ENCODE peak calls at places on chromosomes 13 and 19, in ten cellular contexts. D is ACHN; J is kidney epithelial cell; B is activated T-cell treated with anti-CD3 and anti-CD28 coated beads for 1 hour; N is substantia nigra; V is activated CD4-positive, CD25-positive, alpha-beta regulatory T cell treated with anti-CD3 and anti-CD28 coated beads, Interleukin-2, amount 50 U/mL, for 16 hours; Q is A549; R is left ventricle myocardium superior; E is RWPE1; W is stimulated activated CD4-positive, alpha-beta T cell treated with anti-CD3 and anti-CD28 coated beads, Interleukin-2, amount 100 ng/mL, for 24 hours. U is an unnamed sample.

GRCh38 chr13:100803091-100803490 is 128.5 kb upstream of the TMTC4 start:
- DNase-seq in V (no peak), E (no peak), N (no peak), Q (no peak), B (no peak), W (no peak), D (no peak), J (no peak), R (no peak), U (no peak)

GRCh38 chr19:13748169-13748884 is 16.0 kb upstream of the MRI1 start:
- DNase-seq in W (peak; percentile 12), B (no peak), D (peak; percentile 35), V (no peak), E (no peak), N (no peak), Q (peak; percentile 44), R (no peak), J (no peak), U (peak; percentile 53)

GRCh38 chr19:46812898-46813569 is 24.6 kb upstream of the SLC1A5 start:
- DNase-seq in W (no peak), D (no peak), B (no peak), E (no peak), R (no peak), N (peak; percentile 4), Q (no peak), J (no peak), V (no peak), U (no peak)

GRCh38 chr13:102650444-102650843 is 44.4 kb downstream of the METTL21C start:
- DNase-seq in B (no peak), D (no peak), W (no peak), V (no peak), E (no peak), R (no peak), N (no peak), J (no peak), Q (no peak), U (no peak)

GRCh38 chr13:54637377-54637776 is 1608.8 kb downstream of the OLFM4 start:
- DNase-seq in E (peak; percentile 35), V (no peak), Q (no peak), N (no peak), B (no peak), W (no peak), R (no peak), J (peak; percentile 19), D (no peak), U (peak; percentile 21)

GRCh38 chr13:114115191-114115671 is 17.2 kb downstream of the RASA3 start:
- DNase-seq in B (no peak), Q (peak; percentile 61), V (no peak), N (no peak), W (peak; percentile 43), R (peak; percentile 63), J (peak; percentile 77), E (peak; percentile 45), D (peak; percentile 74), U (no peak)

GRCh38 chr19:15469513-15470297 is 5.4 kb upstream of the RASAL3 start:
- DNase-seq in J (no peak), W (peak; percentile 46), E (no peak), Q (no peak), D (no peak), R (peak; percentile 40), N (no peak), B (no peak), V (no peak), U (peak; percentile 6)

GRCh38 chr13:40187836-40188591 is 478.4 kb downstream of the FOXO1 start:
- DNase-seq in V (peak; percentile 41), B (peak; percentile 53), W (peak; percentile 57), D (no peak), R (no peak), N (no peak), E (no peak), J (no peak), Q (no peak), U (no peak)

GRCh38 chr19:10305139-10305806 is 4.3 kb downstream of the ZGLP1 start:
- DNase-seq in J (no peak), B (no peak), N (peak; percentile 29), D (no peak), Q (no peak), E (peak; percentile 19), W (no peak), R (no peak), V (no peak), U (no peak)

GRCh38 chr13:110797230-110797877 is 83.9 kb downstream of the ING1 start:
- DNase-seq in E (no peak), Q (no peak), D (no peak), B (no peak), R (no peak), W (no peak), J (no peak), N (no peak), V (no peak), U (no peak)

GRCh38 chr19:8254286-8255001 is 45.3 kb downstream of the CERS4 start:
- DNase-seq in V (no peak), W (no peak), N (no peak), D (no peak), B (no peak), J (no peak), R (peak; percentile 9), E (no peak), Q (no peak), U (no peak)

GRCh38 chr19:40702337-40703012 is 12.0 kb upstream of the NUMBL start:
- DNase-seq in W (no peak), N (no peak), B (no peak), R (peak; percentile 75), D (no peak), J (no peak), E (no peak), Q (peak; percentile 84), V (no peak), U (peak; percentile 76)

GRCh38 chr19:57406516-57407123 is 4.3 kb upstream of the ZNF17 start:
- DNase-seq in B (peak; percentile 55), Q (peak; percentile 46), D (peak; percentile 20), J (no peak), N (peak; percentile 33), E (peak; percentile 69), R (peak; percentile 65), W (peak; percentile 67), V (peak; percentile 31), U (peak; percentile 51)

GRCh38 chr13:113535381-113535781 is 44.9 kb upstream of the DCUN1D2 start:
- DNase-seq in E (no peak), Q (no peak), N (no peak), V (no peak), J (no peak), D (no peak), B (no peak), R (no peak), W (no peak), U (no peak)

GRCh38 chr13:42334329-42334706 is 62.4 kb downstream of the AKAP11 start:
- DNase-seq in V (no peak), Q (no peak), J (no peak), E (no peak), W (no peak), R (no peak), N (no peak), D (no peak), B (no peak), U (no peak)

GRCh38 chr13:44045179-44045562 is 165.5 kb downstream of the LACC1 start:
- DNase-seq in E (no peak), Q (peak; percentile 17), D (no peak), B (no peak), N (peak; percentile 11), V (no peak), W (no peak), R (no peak), J (no peak), U (no peak)

GRCh38 chr19:6212403-6213265 is 67.1 kb downstream of the MLLT1 start:
- DNase-seq in B (no peak), D (no peak), N (no peak), E (no peak), V (no peak), J (no peak), R (no peak), Q (no peak), W (no peak), U (peak; percentile 13)

GRCh38 chr13:61500176-61500575 is 84.5 kb upstream of the PCDH20 start:
- DNase-seq in V (no peak), B (no peak), W (no peak), R (no peak), N (no peak), Q (no peak), J (no peak), D (no peak), E (no peak), U (no peak)

GRCh38 chr13:107252428-107252827 is 684.5 kb upstream of the ARGLU1 start:
- DNase-seq in Q (no peak), N (no peak), V (no peak), W (no peak), J (no peak), E (peak; percentile 9), R (no peak), B (no peak), D (no peak), U (no peak)

GRCh38 chr19:49422407-49423277 is 599 bp downstream of the PTH2 start:
- DNase-seq in R (peak; percentile 71), W (peak; percentile 65), Q (peak; percentile 89), N (no peak), V (no peak), B (no peak), D (no peak), E (no peak), J (no peak), U (peak; percentile 70)

GRCh38 chr19:17125728-17126677 is 50.4 kb downstream of the MYO9B start:
- DNase-seq in B (peak; percentile 59), N (peak; percentile 70), D (no peak), V (peak; percentile 59), R (peak; percentile 70), J (no peak), Q (no peak), E (no peak), W (peak; percentile 64), U (no peak)

GRCh38 chr13:111202745-111203144 is 87.6 kb downstream of the ARHGEF7 start:
- DNase-seq in J (no peak), W (no peak), V (no peak), D (peak; percentile 66), B (no peak), N (no peak), Q (peak; percentile 26), E (peak; percentile 78), R (no peak), U (no peak)

GRCh38 chr19:37986048-37986750 is 79.2 kb downstream of the SIPA1L3 start:
- DNase-seq in V (no peak), J (no peak), E (no peak), B (no peak), Q (no peak), W (no peak), R (no peak), D (no peak), N (no peak), U (no peak)

GRCh38 chr13:47796816-47797215 is 204.3 kb downstream of the SUCLA2 start:
- DNase-seq in V (no peak), E (no peak), J (no peak), B (no peak), D (no peak), Q (no peak), W (no peak), R (peak; percentile 34), N (no peak), U (no peak)

GRCh38 chr13:113410472-113411201 is 42.7 kb downstream of the ADPRHL1 start:
- DNase-seq in R (no peak), W (no peak), V (no peak), D (peak; percentile 58), J (peak; percentile 74), N (no peak), B (no peak), Q (peak; percentile 52), E (no peak), U (no peak)

GRCh38 chr19:31266731-31267130 is 82.5 kb downstream of the TSHZ3 start:
- DNase-seq in V (no peak), Q (no peak), D (no peak), R (no peak), E (no peak), W (no peak), B (no peak), N (no peak), J (no peak), U (no peak)

GRCh38 chr13:48066310-48066989 is 28.5 kb downstream of the MED4 start:
- DNase-seq in R (no peak), E (peak; percentile 67), D (peak; percentile 33), J (no peak), N (no peak), W (peak; percentile 7), V (no peak), B (no peak), Q (peak; percentile 20), U (no peak)

GRCh38 chr13:84983321-84983720 is 815.9 kb downstream of the SLITRK6 start:
- DNase-seq in E (no peak), W (no peak), V (no peak), Q (no peak), N (no peak), R (no peak), J (no peak), B (no peak), D (no peak), U (no peak)

U was measured in HuH-7.5.